ENCODE peak calls at places on chromosomes 13 and 19, in six cellular contexts. One of them, this sample, is unnamed.
A peak's percentile ranks its signal among the peaks of the same experiment; 100 is the strongest.

GRCh38 chr13:93547886-93548285 is 321.3 kb downstream of the GPC6 start:
- DNase-seq in Peyer's patch: no peak
- DNase-seq in activated CD8-positive, alpha-beta memory T cell treated with anti-CD3 and anti-CD28 coated beads for 1 hour: no peak
- DNase-seq in posterior vena cava: no peak
- DNase-seq in H7: no peak
- DNase-seq in AG09319: no peak
- DNase-seq in this sample: no peak

GRCh38 chr19:18831524-18832330 is at the start of gene UPF1:
- DNase-seq in Peyer's patch: peak; percentile 96
- DNase-seq in activated CD8-positive, alpha-beta memory T cell treated with anti-CD3 and anti-CD28 coated beads for 1 hour: peak; percentile 81
- DNase-seq in posterior vena cava: peak; percentile 98
- DNase-seq in H7: peak; percentile 98
- DNase-seq in AG09319: peak; percentile 73
- DNase-seq in this sample: peak; percentile 97

GRCh38 chr19:5023128-5023571 is 54.2 kb downstream of the KDM4B start:
- DNase-seq in Peyer's patch: no peak
- DNase-seq in activated CD8-positive, alpha-beta memory T cell treated with anti-CD3 and anti-CD28 coated beads for 1 hour: no peak
- DNase-seq in posterior vena cava: no peak
- DNase-seq in H7: peak; percentile 51
- DNase-seq in AG09319: no peak
- DNase-seq in this sample: no peak

GRCh38 chr13:83563499-83563898 is 318.8 kb downstream of the SLITRK1 start:
- DNase-seq in Peyer's patch: no peak
- DNase-seq in activated CD8-positive, alpha-beta memory T cell treated with anti-CD3 and anti-CD28 coated beads for 1 hour: no peak
- DNase-seq in posterior vena cava: no peak
- DNase-seq in H7: no peak
- DNase-seq in AG09319: no peak
- DNase-seq in this sample: no peak

GRCh38 chr13:96091164-96091931 is 1.4 kb downstream of the HS6ST3 start:
- DNase-seq in Peyer's patch: no peak
- DNase-seq in activated CD8-positive, alpha-beta memory T cell treated with anti-CD3 and anti-CD28 coated beads for 1 hour: no peak
- DNase-seq in posterior vena cava: no peak
- DNase-seq in H7: peak; percentile 66
- DNase-seq in AG09319: no peak
- DNase-seq in this sample: no peak

GRCh38 chr19:33005440-33005839 is 33.4 kb downstream of the FAAP24 start:
- DNase-seq in Peyer's patch: no peak
- DNase-seq in activated CD8-positive, alpha-beta memory T cell treated with anti-CD3 and anti-CD28 coated beads for 1 hour: no peak
- DNase-seq in posterior vena cava: no peak
- DNase-seq in H7: peak; percentile 50
- DNase-seq in AG09319: no peak
- DNase-seq in this sample: no peak

GRCh38 chr13:32309812-32310706 is 5.1 kb downstream of the ZAR1L start:
- DNase-seq in Peyer's patch: no peak
- DNase-seq in activated CD8-positive, alpha-beta memory T cell treated with anti-CD3 and anti-CD28 coated beads for 1 hour: no peak
- DNase-seq in posterior vena cava: no peak
- DNase-seq in H7: peak; percentile 55
- DNase-seq in AG09319: peak; percentile 39
- DNase-seq in this sample: no peak

GRCh38 chr13:25973085-25973484 is 78.7 kb downstream of the SHISA2 start:
- DNase-seq in Peyer's patch: no peak
- DNase-seq in activated CD8-positive, alpha-beta memory T cell treated with anti-CD3 and anti-CD28 coated beads for 1 hour: no peak
- DNase-seq in posterior vena cava: no peak
- DNase-seq in H7: no peak
- DNase-seq in AG09319: no peak
- DNase-seq in this sample: no peak

GRCh38 chr13:29892149-29892548 is 41.7 kb upstream of the UBL3 start:
- DNase-seq in Peyer's patch: no peak
- DNase-seq in activated CD8-positive, alpha-beta memory T cell treated with anti-CD3 and anti-CD28 coated beads for 1 hour: no peak
- DNase-seq in posterior vena cava: no peak
- DNase-seq in H7: no peak
- DNase-seq in AG09319: no peak
- DNase-seq in this sample: no peak